ENCODE peak calls at places on chromosomes 1 and 21, in seven cellular contexts. G is BJ, B is RWPE2, I is AG04450, O is foreskin fibroblast, S is prostate gland, H is cardiac muscle cell. M is an unnamed sample.

GRCh38 chr21:16579538-16579937 is 849.8 kb downstream of the USP25 start:
- DNase-seq in G (no peak), B (no peak), I (no peak), O (peak), S (no peak), H (no peak), M (no peak)

GRCh38 chr21:20720623-20721022 is 277.6 kb upstream of the NCAM2 start:
- DNase-seq in G (no peak), B (no peak), I (no peak), O (no peak), S (no peak), H (no peak), M (no peak)

GRCh38 chr21:42022906-42023305 is 12.7 kb upstream of the ZBTB21 start:
- DNase-seq in G (no peak), B (no peak), I (no peak), O (no peak), S (no peak), H (no peak), M (no peak)

GRCh38 chr21:43317254-43317748 is 109.6 kb downstream of the SIK1 start:
- DNase-seq in G (no peak), B (no peak), I (no peak), O (no peak), S (no peak), H (no peak), M (no peak)

GRCh38 chr21:28221984-28222383 is 770.7 kb downstream of the LTN1 start:
- DNase-seq in G (no peak), B (no peak), I (no peak), O (no peak), S (no peak), H (no peak), M (no peak)

GRCh38 chr1:229271448-229272120 is 673 bp downstream of the RAB4A start:
- DNase-seq in G (no peak), B (no peak), I (no peak), O (peak), S (peak), H (peak), M (no peak)

GRCh38 chr1:5393591-5393990 is 598.6 kb downstream of the NPHP4 start:
- DNase-seq in G (no peak), B (no peak), I (no peak), O (no peak), S (no peak), H (no peak), M (no peak)

GRCh38 chr1:7614576-7615074 is 156.5 kb upstream of the VAMP3 start:
- DNase-seq in G (no peak), B (peak), I (no peak), O (no peak), S (no peak), H (no peak), M (no peak)

GRCh38 chr1:6275826-6276764 is 15.2 kb upstream of the GPR153 start:
- DNase-seq in G (peak), B (no peak), I (peak), O (peak), S (no peak), H (peak), M (peak)

GRCh38 chr21:26572668-26573381 is at the start of gene CYYR1:
- DNase-seq in G (no peak), B (peak), I (no peak), O (no peak), S (no peak), H (peak), M (no peak)

GRCh38 chr1:226655251-226656163 is 83.6 kb downstream of the ITPKB start:
- DNase-seq in G (no peak), B (no peak), I (no peak), O (no peak), S (no peak), H (no peak), M (no peak)

GRCh38 chr21:34022557-34023335 is 50.6 kb upstream of the MRPS6 start:
- DNase-seq in G (no peak), B (no peak), I (no peak), O (no peak), S (no peak), H (peak), M (no peak)

GRCh38 chr1:8554956-8555534 is 237.1 kb downstream of the SLC45A1 start:
- DNase-seq in G (no peak), B (no peak), I (no peak), O (no peak), S (no peak), H (no peak), M (no peak)

GRCh38 chr1:214002060-214002459 is 14.3 kb downstream of the PROX1 start:
- DNase-seq in G (no peak), B (no peak), I (no peak), O (no peak), S (no peak), H (no peak), M (no peak)

GRCh38 chr1:165408518-165408917 is 36.4 kb downstream of the RXRG start:
- DNase-seq in G (no peak), B (no peak), I (no peak), O (peak), S (no peak), H (peak), M (no peak)

GRCh38 chr1:221187174-221187573 is 307.9 kb downstream of the HLX start:
- DNase-seq in G (no peak), B (no peak), I (no peak), O (no peak), S (no peak), H (no peak), M (no peak)

GRCh38 chr1:150072959-150073358 is 5.4 kb downstream of the VPS45 start:
- DNase-seq in G (no peak), B (no peak), I (no peak), O (no peak), S (no peak), H (no peak), M (no peak)

GRCh38 chr1:171258429-171258828 is 10.1 kb downstream of the FMO1 start:
- DNase-seq in G (no peak), B (no peak), I (no peak), O (no peak), S (no peak), H (no peak), M (no peak)

GRCh38 chr1:210244746-210245367 is 12.3 kb downstream of the SERTAD4 start:
- DNase-seq in G (no peak), B (no peak), I (no peak), O (no peak), S (no peak), H (no peak), M (no peak)

GRCh38 chr1:113780363-113781146 is 21.3 kb upstream of the PHTF1 start:
- DNase-seq in G (no peak), B (no peak), I (no peak), O (no peak), S (no peak), H (no peak), M (no peak)

GRCh38 chr1:236888903-236889302 is 93.8 kb downstream of the MTR start:
- DNase-seq in G (no peak), B (no peak), I (no peak), O (no peak), S (peak), H (no peak), M (no peak)

GRCh38 chr1:13730751-13731482 is 30.9 kb downstream of the PRDM2 start:
- DNase-seq in G (no peak), B (no peak), I (no peak), O (no peak), S (peak), H (no peak), M (no peak)

GRCh38 chr21:45870421-45870820 is 111.1 kb upstream of the COL6A1 start:
- DNase-seq in G (no peak), B (no peak), I (no peak), O (no peak), S (no peak), H (no peak), M (no peak)

GRCh38 chr1:163471766-163472165 is 150.0 kb downstream of the NUF2 start:
- DNase-seq in G (no peak), B (no peak), I (no peak), O (no peak), S (no peak), H (no peak), M (no peak)

GRCh38 chr1:119652587-119652986 is 4.5 kb upstream of the ZNF697 start:
- DNase-seq in G (no peak), B (no peak), I (no peak), O (no peak), S (no peak), H (no peak), M (no peak)

GRCh38 chr1:15627343-15627988 is 10.2 kb downstream of the DDI2 start:
- DNase-seq in G (peak), B (no peak), I (no peak), O (peak), S (no peak), H (no peak), M (no peak)

GRCh38 chr1:65264197-65264929 is 45.0 kb upstream of the DNAJC6 start:
- DNase-seq in G (no peak), B (no peak), I (no peak), O (peak), S (no peak), H (peak), M (no peak)

GRCh38 chr1:29906927-29907326 is 670.6 kb downstream of the PTPRU start:
- DNase-seq in G (no peak), B (no peak), I (no peak), O (no peak), S (no peak), H (no peak), M (no peak)

GRCh38 chr1:29916656-29917369 is 680.5 kb downstream of the PTPRU start:
- DNase-seq in G (no peak), B (no peak), I (no peak), O (no peak), S (no peak), H (no peak), M (no peak)

GRCh38 chr1:29912413-29912812 is 676.1 kb downstream of the PTPRU start:
- DNase-seq in G (no peak), B (no peak), I (peak), O (peak), S (no peak), H (no peak), M (no peak)
- TF ChIP-seq CTCF in G (peak), B (peak), I (peak), O (peak), S (no peak), H (peak), M (peak)

GRCh38 chr1:3393024-3393986 is 61.2 kb upstream of the ARHGEF16 start:
- DNase-seq in G (no peak), B (no peak), I (no peak), O (no peak), S (no peak), H (peak), M (no peak)
- H3K4me3 ChIP-seq in G (no peak), B (no peak), I (no peak), O (no peak), S (no peak), H (peak), M (no peak)

GRCh38 chr1:180365039-180365438 is 135.0 kb downstream of the LHX4 start:
- DNase-seq in G (no peak), B (no peak), I (no peak), O (no peak), S (no peak), H (no peak), M (no peak)
- TF ChIP-seq CTCF in G (no peak), B (peak), I (no peak), O (no peak), S (no peak), H (no peak), M (no peak)

GRCh38 chr1:207453710-207454045 is 450 bp upstream of the CR2 start:
- DNase-seq in G (no peak), B (no peak), I (no peak), O (no peak), S (no peak), H (no peak), M (no peak)
- H3K4me3 ChIP-seq in G (no peak), B (no peak), I (no peak), O (no peak), S (no peak), H (no peak), M (no peak)

GRCh38 chr21:36854391-36854790 is 112.1 kb downstream of the HLCS start:
- DNase-seq in G (no peak), B (no peak), I (no peak), O (no peak), S (no peak), H (peak), M (no peak)
- TF ChIP-seq CTCF in G (peak), B (peak), I (peak), O (peak), S (peak), H (peak), M (peak)

DNA sequence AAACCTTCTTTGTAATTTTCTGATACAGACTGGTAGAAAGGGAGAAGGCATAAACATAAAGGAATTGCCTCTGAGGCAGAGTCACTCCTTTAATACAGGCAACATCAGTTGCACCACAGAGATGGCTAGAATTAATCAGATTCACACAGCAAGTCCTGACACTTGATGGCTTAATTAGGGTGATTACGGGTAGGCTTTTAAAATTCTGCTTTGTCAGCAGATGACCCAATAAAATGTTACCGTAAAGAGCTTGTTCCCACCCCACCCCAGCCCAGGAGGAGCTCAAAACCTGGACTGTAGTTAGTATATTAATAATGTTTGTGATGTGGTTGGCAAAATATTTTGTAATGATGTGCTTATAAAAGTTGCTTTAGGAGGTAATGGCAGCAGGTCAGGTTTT is 9.3 kb upstream of the BTG3 start:
- DNase-seq in G (no peak), B (no peak), I (no peak), O (no peak), S (no peak), H (no peak), M (no peak)
- H3K4me3 ChIP-seq in G (no peak), B (no peak), I (no peak), O (no peak), S (no peak), H (no peak), M (no peak)

DNA sequence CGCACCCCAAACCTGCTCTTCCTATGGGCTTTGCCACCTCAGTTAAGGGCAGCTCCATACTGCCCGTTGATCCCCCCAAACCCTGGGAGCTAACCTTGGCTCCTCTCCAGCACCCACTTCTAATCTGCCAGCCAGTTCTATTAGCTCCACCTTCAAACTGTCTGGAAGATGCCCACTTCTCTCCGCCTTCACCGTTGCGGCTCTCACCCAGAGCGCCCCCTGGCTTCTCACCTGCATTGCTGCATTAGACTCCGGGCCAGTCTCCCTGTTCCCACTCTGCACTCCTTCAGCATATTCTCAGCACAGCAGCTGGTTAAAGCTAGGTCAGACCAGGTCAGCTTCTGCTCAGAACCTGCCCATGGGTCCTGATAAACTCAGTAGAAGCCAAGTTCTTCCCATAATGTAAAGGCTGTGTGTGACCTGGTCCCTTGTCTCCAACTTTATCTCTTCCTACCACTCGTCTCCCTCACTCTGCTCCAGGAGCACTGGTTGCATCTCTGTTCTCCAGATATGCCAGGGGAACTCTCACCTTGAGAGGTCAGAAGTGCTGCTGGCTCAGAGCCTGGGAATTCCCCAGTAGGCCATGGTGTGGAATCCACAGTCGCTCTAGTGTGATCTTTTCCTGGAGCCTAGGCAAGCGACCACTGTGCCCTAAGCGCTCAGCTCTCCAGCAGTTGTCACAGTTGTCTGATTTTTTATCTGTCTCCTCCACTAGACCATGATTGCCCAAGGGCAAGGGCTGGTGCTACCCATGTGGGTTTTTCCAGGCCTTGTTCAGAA is 150.3 kb downstream of the HMGB4 start:
- DNase-seq in G (no peak), B (no peak), I (no peak), O (no peak), S (no peak), H (peak), M (no peak)
- TF ChIP-seq CTCF in G (peak), B (no peak), I (peak), O (peak), S (no peak), H (peak), M (peak)

GRCh38 chr1:93909146-93910050 is at the start of gene GCLM:
- DNase-seq in G (peak), B (peak), I (peak), O (peak), S (peak), H (peak), M (peak)

GRCh38 chr1:93906480-93906879 is 2.8 kb downstream of the GCLM start:
- DNase-seq in G (no peak), B (no peak), I (no peak), O (no peak), S (no peak), H (no peak), M (no peak)

GRCh38 chr1:93907718-93908117 is 1.5 kb downstream of the GCLM start:
- DNase-seq in G (no peak), B (no peak), I (peak), O (peak), S (no peak), H (no peak), M (peak)

GRCh38 chr1:93908394-93909145 is 660 bp downstream of the GCLM start:
- DNase-seq in G (no peak), B (peak), I (no peak), O (peak), S (peak), H (peak), M (no peak)

GRCh38 chr1:93910305-93910704 is 1.1 kb upstream of the GCLM start:
- DNase-seq in G (no peak), B (no peak), I (no peak), O (no peak), S (no peak), H (no peak), M (no peak)
- H3K4me3 ChIP-seq in G (no peak), B (no peak), I (no peak), O (no peak), S (no peak), H (peak), M (no peak)